ENCODE peak calls at places on chromosomes 16 and 17, in seven cellular contexts. C is sigmoid colon, T is A549, P is tibial nerve, S is IMR-90, X is adrenal gland, J is prostate gland. K is an unnamed sample. For H3K4me1, the result is how much of the 10 kb centered on the place peaks cover.

GRCh38 chr16:76579277-76579676 is 302.1 kb downstream of the CNTNAP4 start:
- DNase-seq in X (no peak), P (no peak), T (no peak), J (no peak), C (no peak), S (no peak), K (no peak)

GRCh38 chr17:2594657-2595085 is 1.2 kb downstream of the PAFAH1B1 start:
- DNase-seq in T (no peak), C (no peak), J (no peak), S (no peak), X (no peak), P (no peak), K (no peak)

GRCh38 chr16:1828645-1829410 is 1.8 kb downstream of the FAHD1 start:
- DNase-seq in C (no peak), P (no peak), X (no peak), S (no peak), J (no peak), T (no peak), K (no peak)

GRCh38 chr17:38429476-38430100 is 1.3 kb downstream of the ARHGAP23 start:
- DNase-seq in P (no peak), X (no peak), C (no peak), T (no peak), J (no peak), S (no peak), K (no peak)

GRCh38 chr17:61467416-61468262 is 15.4 kb downstream of the TBX4 start:
- DNase-seq in T (no peak), P (no peak), J (no peak), X (no peak), C (peak), S (peak), K (no peak)

GRCh38 chr16:84508502-84508901 is 4.0 kb upstream of the MEAK7 start:
- DNase-seq in C (no peak), T (no peak), S (no peak), J (no peak), X (no peak), P (no peak), K (no peak)

GRCh38 chr17:74473294-74473693 is 6.9 kb downstream of the CD300A start:
- DNase-seq in C (no peak), T (no peak), S (no peak), P (no peak), J (no peak), X (no peak), K (no peak)

GRCh38 chr16:81136331-81137011 is 40.3 kb upstream of the GCSH start:
- DNase-seq in C (no peak), P (no peak), T (no peak), S (no peak), J (no peak), X (no peak), K (no peak)

GRCh38 chr17:30376621-30377452 is 1.9 kb upstream of the CPD start:
- DNase-seq in P (no peak), X (no peak), C (no peak), S (peak), J (peak), T (no peak), K (peak)

GRCh38 chr17:44203731-44204452 is 4.2 kb upstream of the ATXN7L3 start:
- DNase-seq in T (peak), X (no peak), P (no peak), J (no peak), C (no peak), S (peak), K (peak)

GRCh38 chr17:70499067-70499786 is 329.9 kb downstream of the KCNJ2 start:
- DNase-seq in C (no peak), P (no peak), S (no peak), T (no peak), J (no peak), X (no peak), K (no peak)

GRCh38 chr17:75152971-75153853 is 1.1 kb downstream of the JPT1 start:
- DNase-seq in J (peak), T (peak), P (no peak), C (peak), S (peak), X (peak), K (peak)

GRCh38 chr17:14205992-14206461 is 30.6 kb downstream of the CDRT15 start:
- DNase-seq in P (no peak), J (peak), T (no peak), S (no peak), C (no peak), X (no peak), K (peak)

DNA sequence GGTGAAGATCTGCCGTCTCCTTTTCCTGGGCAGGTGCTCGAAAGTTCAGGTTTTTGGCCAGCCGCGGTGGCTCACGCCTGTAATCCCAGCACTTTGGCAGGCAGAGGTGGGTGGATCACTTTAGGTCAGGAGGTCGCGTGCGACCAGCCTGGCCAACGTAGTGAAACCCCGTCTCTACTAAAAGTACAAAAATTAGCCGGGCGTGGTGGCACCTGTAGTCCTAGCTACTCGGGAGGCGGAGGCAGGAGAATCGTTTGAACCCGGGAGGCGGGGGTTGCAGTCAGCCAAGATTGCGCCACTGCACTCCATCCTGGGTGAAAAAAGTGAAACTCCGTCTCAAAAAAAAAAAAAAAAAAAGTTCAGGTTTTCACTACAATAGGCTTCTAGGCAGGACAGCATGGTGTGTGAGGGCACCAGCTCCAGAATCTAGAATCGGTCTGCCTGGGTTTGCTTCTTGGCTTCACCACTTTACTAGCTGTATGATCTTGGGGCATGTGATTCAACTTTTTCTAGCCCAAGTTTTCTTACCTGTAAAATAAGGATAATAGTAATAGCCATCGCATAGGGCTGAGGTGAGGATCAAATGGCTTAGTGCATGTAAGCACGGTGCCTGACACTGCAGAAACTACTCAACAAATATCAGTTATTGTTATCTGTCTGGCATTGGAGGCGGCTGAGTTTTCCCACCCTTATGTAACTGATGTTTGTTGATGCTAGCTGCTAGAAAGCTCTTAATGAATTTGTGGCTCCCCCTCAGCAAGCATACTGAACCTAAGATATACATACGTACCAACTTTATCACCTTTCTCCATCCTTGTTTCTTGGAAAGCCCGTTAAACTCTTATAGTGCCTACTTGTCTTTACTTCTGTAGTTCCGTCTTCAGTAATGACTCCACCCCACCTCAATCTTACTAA is 1.3 kb downstream of the PSMD12 start:
- DNase-seq in T (no peak), S (no peak), J (no peak), C (no peak), X (no peak), P (no peak), K (peak)
- H3K27ac ChIP-seq in T (peak), S (peak), J (peak), C (peak), X (peak), P (no peak), K (peak)

DNA sequence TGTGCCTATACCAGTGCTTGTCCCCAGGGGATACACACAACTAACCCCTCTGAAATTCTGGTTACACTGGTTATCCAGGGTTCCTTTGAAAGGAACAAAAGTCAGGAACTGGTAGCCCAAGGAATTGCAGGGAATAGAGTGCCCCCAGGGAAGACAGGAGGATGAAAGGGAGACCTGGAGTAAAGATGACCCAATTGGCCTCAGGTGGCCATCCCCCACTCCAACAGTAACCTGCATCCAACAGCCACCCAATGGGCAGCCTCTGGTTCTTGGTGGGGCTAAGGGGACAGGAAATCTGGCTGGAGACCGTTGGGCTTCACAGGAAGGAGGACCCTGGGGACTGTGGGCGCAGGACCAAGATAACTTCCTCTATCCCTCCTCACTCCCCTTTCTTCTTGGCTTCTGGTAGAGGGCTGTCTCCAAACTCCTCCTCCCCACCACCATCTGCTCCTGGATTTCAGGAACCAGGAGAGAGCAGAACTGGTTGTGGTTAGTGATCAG is 826 bp upstream of the MPO start:
- DNase-seq in S (no peak), T (no peak), X (no peak), J (no peak), P (no peak), C (no peak), K (no peak)
- TF ChIP-seq POLR2A in S (no peak), T (no peak), X (no peak), J (no peak), P (no peak), C (no peak), K (no peak)

GRCh38 chr16:12122202-12122601 is 145.7 kb downstream of the SNX29 start:
- DNase-seq in X (no peak), S (no peak), T (no peak), J (no peak), C (no peak), P (no peak), K (no peak)
- H3K4me1 ChIP-seq in X (under half), S (under half), T (under half), J (under half), C (under half), P (under half), K (under half)

DNA sequence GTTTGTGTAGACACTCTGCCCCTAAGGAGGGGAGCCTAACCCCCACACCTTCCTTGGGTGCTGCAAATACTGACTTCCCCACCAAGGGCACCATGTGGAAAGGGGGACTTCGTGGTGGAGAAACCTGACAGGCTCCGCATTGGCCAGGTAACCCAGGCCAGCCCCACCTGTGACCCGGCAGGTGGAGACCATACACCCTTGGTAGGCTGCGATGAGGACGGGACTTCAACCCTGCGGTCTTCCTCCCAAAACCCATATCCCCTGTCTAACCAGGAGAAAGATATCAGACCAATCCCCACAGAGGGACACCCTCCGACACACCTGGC is 15.1 kb upstream of the CSNK1D start:
- DNase-seq in P (no peak), C (no peak), T (no peak), S (no peak), J (no peak), X (no peak), K (no peak)
- H3K27ac ChIP-seq in P (no peak), C (peak), T (peak), S (peak), J (peak), X (peak), K (peak)

GRCh38 chr17:76565728-76566612 is 19.7 kb downstream of the ST6GALNAC2 start:
- DNase-seq in P (no peak), J (no peak), X (no peak), T (no peak), C (no peak), S (no peak), K (no peak)
- TF ChIP-seq POLR2A in P (no peak), J (no peak), X (no peak), T (no peak), C (no peak), S (no peak), K (no peak)